ENCODE peak calls at places on chromosome 17, in five cellular contexts. U, C, A, I and K are unnamed samples.

GRCh38 chr17:4771519-4772234 is at the start of gene TM4SF5:
- DNase-seq in C (no peak), U (no peak), A (no peak), I (peak; percentile 6), K (no peak)

GRCh38 chr17:16919663-16920627 is 52.0 kb downstream of the TNFRSF13B start:
- DNase-seq in I (no peak), C (no peak), A (no peak), U (no peak), K (no peak)

GRCh38 chr17:72710185-72710584 is 382.3 kb downstream of the SLC39A11 start:
- DNase-seq in I (peak; percentile 90), C (no peak), U (no peak), A (no peak), K (no peak)

GRCh38 chr17:82870091-82870491 is 30.3 kb upstream of the ZNF750 start:
- DNase-seq in U (no peak), A (no peak), I (no peak), C (no peak), K (no peak)

GRCh38 chr17:65005858-65006257 is 50.7 kb downstream of the GNA13 start:
- DNase-seq in C (no peak), U (no peak), A (no peak), I (no peak), K (no peak)

GRCh38 chr17:82960419-82961271 is 118.8 kb upstream of the METRNL start:
- DNase-seq in C (no peak), U (no peak), A (no peak), I (no peak), K (no peak)

GRCh38 chr17:53032861-53033271 is 789.9 kb upstream of the KIF2B start:
- DNase-seq in A (peak; percentile 51), C (peak; percentile 50), I (peak; percentile 50), U (peak; percentile 2), K (no peak)

GRCh38 chr17:77137111-77137510 is 3.7 kb upstream of the SEC14L1 start:
- DNase-seq in C (no peak), U (no peak), I (no peak), A (no peak), K (no peak)

GRCh38 chr17:73030501-73030911 is 62.0 kb downstream of the SLC39A11 start:
- DNase-seq in C (peak; percentile 61), I (no peak), A (no peak), U (peak; percentile 67), K (no peak)

GRCh38 chr17:80531400-80531799 is 13.2 kb upstream of the RPTOR start:
- DNase-seq in I (no peak), C (no peak), U (no peak), A (no peak), K (no peak)

GRCh38 chr17:2138768-2139167 is 83.9 kb downstream of the HIC1 start:
- DNase-seq in C (peak; percentile 30), A (peak; percentile 80), U (peak; percentile 51), I (no peak), K (peak; percentile 36)

GRCh38 chr17:2347805-2348685 is 10.7 kb downstream of the SGSM2 start:
- DNase-seq in C (peak; percentile 86), A (peak; percentile 95), I (peak; percentile 42), U (peak; percentile 88), K (peak; percentile 31)

GRCh38 chr17:34241062-34241461 is 14.0 kb upstream of the CCL2 start:
- DNase-seq in A (no peak), U (no peak), I (no peak), C (no peak), K (no peak)

GRCh38 chr17:6752068-6752909 is 3.6 kb upstream of the XAF1 start:
- DNase-seq in C (peak; percentile 98), U (peak; percentile 99), A (peak; percentile 46), I (peak; percentile 96), K (peak; percentile 39)

GRCh38 chr17:65191805-65192740 is 54.9 kb downstream of the RGS9 start:
- DNase-seq in U (peak; percentile 82), A (peak; percentile 88), I (peak; percentile 67), C (peak; percentile 47), K (peak; percentile 34)

GRCh38 chr17:7589204-7589868 is 558 bp downstream of the SOX15 start:
- DNase-seq in C (peak; percentile 85), I (peak; percentile 83), U (peak; percentile 94), A (peak; percentile 72), K (peak; percentile 72)

GRCh38 chr17:38892083-38892482 is 22.2 kb downstream of the LASP1 start:
- DNase-seq in A (no peak), U (no peak), I (no peak), C (no peak), K (no peak)
- H3K4me1 ChIP-seq in A (peaks cover 30% of the 10 kb centered on the region), U (no peaks in the 10 kb centered on the region), I (no peaks in the 10 kb centered on the region), C (peaks cover 17% of the 10 kb centered on the region), K (peaks cover 4% of the 10 kb centered on the region)

GRCh38 chr17:9520649-9521435 is 54.8 kb downstream of the STX8 start:
- DNase-seq in U (no peak), A (no peak), C (no peak), I (no peak), K (no peak)

GRCh38 chr17:9522074-9522473 is 53.5 kb downstream of the STX8 start:
- DNase-seq in C (peak; percentile 73), U (peak; percentile 80), A (no peak), I (peak; percentile 14), K (peak; percentile 72)

GRCh38 chr17:9517396-9517795 is 58.2 kb downstream of the STX8 start:
- DNase-seq in C (no peak), A (no peak), I (peak; percentile 6), U (no peak), K (no peak)

DNA sequence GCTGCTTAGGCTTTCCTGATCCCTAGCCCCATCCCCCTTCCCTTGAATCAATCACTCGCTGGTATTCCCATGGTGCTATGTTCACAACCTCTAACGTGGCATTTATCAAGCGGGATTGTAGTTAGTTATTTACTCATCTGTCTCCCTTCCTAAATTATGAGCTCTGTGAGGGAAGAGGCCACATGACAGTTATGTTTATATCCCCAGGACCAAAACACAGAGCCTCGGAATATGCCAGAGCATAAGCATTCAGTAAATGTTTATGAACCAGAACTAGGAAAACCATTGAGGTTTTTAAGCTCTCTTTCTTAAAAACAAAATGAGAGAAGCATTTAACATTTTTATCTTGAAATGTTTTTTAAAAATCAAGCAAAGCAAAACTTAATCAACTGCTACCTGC is 55.7 kb downstream of the STX8 start:
- DNase-seq in I (no peak), C (no peak), U (no peak), A (no peak), K (no peak)
- H2AFZ ChIP-seq in I (no peak overlapping the region), C (no peak overlapping the region), U (no peak overlapping the region), A (no peak overlapping the region), K (no peak overlapping the region)

DNA sequence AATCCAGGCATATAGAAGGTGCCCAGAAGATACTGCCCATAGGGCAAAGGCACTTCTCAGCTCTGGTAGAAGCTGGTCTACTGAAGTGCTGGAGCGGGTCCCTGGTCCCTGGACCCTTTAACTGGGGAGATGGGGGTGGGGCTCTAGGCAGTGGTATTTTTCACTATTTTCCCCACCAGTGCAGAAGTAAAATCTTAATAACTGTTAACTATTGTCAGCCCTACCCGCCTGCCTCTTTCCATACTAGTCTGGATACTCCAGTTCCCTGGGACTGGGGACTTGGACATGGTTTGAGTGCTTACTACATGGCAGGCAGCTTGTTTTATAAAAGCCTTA is 24.6 kb downstream of the IGF2BP1 start:
- DNase-seq in U (no peak), A (no peak), I (no peak), C (no peak), K (no peak)
- H3K4me1 ChIP-seq in U (peaks cover 29% of the 10 kb centered on the region), A (peaks cover 26% of the 10 kb centered on the region), I (peaks cover 4% of the 10 kb centered on the region), C (peaks cover 4% of the 10 kb centered on the region), K (peaks cover 35% of the 10 kb centered on the region)

DNA sequence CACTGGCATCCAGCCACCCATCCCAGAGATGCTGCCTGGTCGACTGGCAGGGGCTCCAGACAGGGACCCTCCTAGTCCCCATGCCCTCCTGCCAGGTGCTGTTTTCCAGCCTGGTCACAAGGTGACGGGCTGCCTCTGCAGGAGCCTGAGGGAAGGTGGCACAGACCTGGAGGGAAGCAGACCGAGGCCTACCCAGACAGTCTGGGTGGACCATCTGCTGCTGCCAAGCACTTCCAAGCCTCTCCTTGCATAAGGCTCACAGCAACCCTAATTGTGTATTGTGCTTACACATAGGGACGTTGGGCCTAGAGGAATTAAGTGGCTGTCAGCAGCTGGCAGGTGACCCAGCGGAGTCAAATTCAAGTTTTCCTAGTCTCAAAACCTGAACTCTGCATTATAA is 90.1 kb upstream of the KCNJ18 start:
- DNase-seq in U (no peak), A (no peak), I (no peak), C (no peak), K (no peak)
- H2AFZ ChIP-seq in U (no peak overlapping the region), A (no peak overlapping the region), I (no peak overlapping the region), C (no peak overlapping the region), K (no peak overlapping the region)

GRCh38 chr17:42407289-42407836 is 15.7 kb downstream of the CAVIN1 start:
- DNase-seq in C (peak; percentile 65), U (peak; percentile 80), I (peak; percentile 84), A (peak; percentile 72), K (no peak)

GRCh38 chr17:42405963-42406495 is 17.0 kb downstream of the CAVIN1 start:
- DNase-seq in C (peak; percentile 83), A (no peak), I (peak; percentile 26), U (peak; percentile 89), K (peak; percentile 77)

GRCh38 chr17:42408076-42408475 is 15.0 kb downstream of the CAVIN1 start:
- DNase-seq in C (peak; percentile 46), A (no peak), I (no peak), U (peak; percentile 41), K (no peak)

GRCh38 chr17:42405076-42405475 is 16.8 kb upstream of the STAT3 start:
- DNase-seq in C (no peak), U (no peak), I (no peak), A (no peak), K (no peak)

DNA sequence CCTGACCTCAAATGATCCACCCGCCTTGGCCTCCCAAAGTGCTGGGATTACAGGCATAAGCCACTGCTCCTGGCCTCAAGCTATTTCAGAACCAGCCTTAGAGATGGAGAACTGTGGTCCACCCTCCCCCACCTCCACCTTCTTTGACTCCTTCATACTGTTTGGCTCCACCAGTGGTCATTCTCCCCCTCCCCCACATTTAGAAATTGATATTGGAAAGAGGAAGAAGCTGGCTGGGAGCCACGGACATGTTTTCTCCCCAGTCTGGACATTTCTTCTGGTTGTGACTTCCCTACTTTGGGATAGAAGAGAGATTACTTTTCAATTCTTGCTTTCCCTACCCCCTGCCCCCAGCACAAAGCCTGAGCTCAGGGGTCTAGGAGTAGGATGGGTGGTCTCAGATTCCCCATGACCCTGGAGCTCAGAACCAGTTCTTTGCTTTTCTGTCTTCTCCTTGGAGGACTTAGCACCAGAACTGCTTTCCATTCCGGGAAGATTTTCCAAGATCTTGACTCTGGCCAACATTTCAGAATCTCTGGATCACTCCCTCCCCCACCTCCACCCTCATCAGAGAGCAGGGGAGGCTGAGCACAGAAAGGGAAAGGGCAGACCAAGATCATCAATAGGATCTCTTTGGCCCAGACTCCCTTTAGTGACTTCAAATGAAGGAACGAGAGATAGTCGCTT is 16.3 kb downstream of the CAVIN1 start:
- DNase-seq in I (no peak), C (no peak), U (peak; percentile 40), A (no peak), K (no peak)
- H3K4me1 ChIP-seq in I (peaks cover 57% of the 10 kb centered on the region), C (peaks cover 52% of the 10 kb centered on the region), U (peaks cover 71% of the 10 kb centered on the region), A (peaks cover 61% of the 10 kb centered on the region), K (peaks cover 8% of the 10 kb centered on the region)